ENCODE peak calls at places on chromosomes 6 and 20, in six cellular contexts. One of them, this sample, is unnamed.
A peak's percentile ranks its signal among the peaks of the same experiment; 100 is the strongest.

GRCh38 chr6:168192195-168192900 is 113.3 kb upstream of the FRMD1 start:
- DNase-seq in Peyer's patch: peak; percentile 40
- DNase-seq in gastrocnemius medialis: no peak
- DNase-seq in ovary: no peak
- DNase-seq in adrenal gland: no peak
- DNase-seq in thyroid gland: no peak
- DNase-seq in this sample: no peak

GRCh38 chr20:35702051-35702823 is 3.0 kb downstream of the ROMO1 start:
- DNase-seq in Peyer's patch: no peak
- DNase-seq in gastrocnemius medialis: no peak
- DNase-seq in ovary: no peak
- DNase-seq in adrenal gland: no peak
- DNase-seq in thyroid gland: no peak
- DNase-seq in this sample: no peak

GRCh38 chr6:73028124-73028766 is 197.1 kb downstream of the KHDC1L start:
- DNase-seq in Peyer's patch: no peak
- DNase-seq in gastrocnemius medialis: no peak
- DNase-seq in ovary: no peak
- DNase-seq in adrenal gland: no peak
- DNase-seq in thyroid gland: no peak
- DNase-seq in this sample: no peak

GRCh38 chr6:17035257-17035757 is 66.5 kb upstream of the STMND1 start:
- DNase-seq in Peyer's patch: no peak
- DNase-seq in gastrocnemius medialis: no peak
- DNase-seq in ovary: no peak
- DNase-seq in adrenal gland: no peak
- DNase-seq in thyroid gland: no peak
- DNase-seq in this sample: no peak

GRCh38 chr20:23340524-23340923 is 10.1 kb upstream of the NXT1 start:
- DNase-seq in Peyer's patch: no peak
- DNase-seq in gastrocnemius medialis: peak; percentile 39
- DNase-seq in ovary: peak; percentile 45
- DNase-seq in adrenal gland: no peak
- DNase-seq in thyroid gland: peak; percentile 59
- DNase-seq in this sample: peak; percentile 60

GRCh38 chr6:25623874-25624273 is 28.1 kb upstream of the SCGN start:
- DNase-seq in Peyer's patch: no peak
- DNase-seq in gastrocnemius medialis: no peak
- DNase-seq in ovary: no peak
- DNase-seq in adrenal gland: no peak
- DNase-seq in thyroid gland: no peak
- DNase-seq in this sample: no peak

GRCh38 chr6:13275435-13275989 is 52.8 kb downstream of the TBC1D7 start:
- DNase-seq in Peyer's patch: no peak
- DNase-seq in gastrocnemius medialis: no peak
- DNase-seq in ovary: no peak
- DNase-seq in adrenal gland: no peak
- DNase-seq in thyroid gland: no peak
- DNase-seq in this sample: no peak

GRCh38 chr6:132412656-132413500 is 11.6 kb upstream of the MOXD1 start:
- DNase-seq in Peyer's patch: no peak
- DNase-seq in gastrocnemius medialis: no peak
- DNase-seq in ovary: no peak
- DNase-seq in adrenal gland: no peak
- DNase-seq in thyroid gland: no peak
- DNase-seq in this sample: no peak

GRCh38 chr6:139686308-139686707 is 311.9 kb upstream of the CITED2 start:
- DNase-seq in Peyer's patch: no peak
- DNase-seq in gastrocnemius medialis: peak; percentile 56
- DNase-seq in ovary: no peak
- DNase-seq in adrenal gland: peak; percentile 51
- DNase-seq in thyroid gland: no peak
- DNase-seq in this sample: peak; percentile 7

GRCh38 chr6:138691595-138692057 is 81.9 kb upstream of the CCDC28A start:
- DNase-seq in Peyer's patch: no peak
- DNase-seq in gastrocnemius medialis: no peak
- DNase-seq in ovary: no peak
- DNase-seq in adrenal gland: no peak
- DNase-seq in thyroid gland: peak; percentile 45
- DNase-seq in this sample: no peak

DNA sequence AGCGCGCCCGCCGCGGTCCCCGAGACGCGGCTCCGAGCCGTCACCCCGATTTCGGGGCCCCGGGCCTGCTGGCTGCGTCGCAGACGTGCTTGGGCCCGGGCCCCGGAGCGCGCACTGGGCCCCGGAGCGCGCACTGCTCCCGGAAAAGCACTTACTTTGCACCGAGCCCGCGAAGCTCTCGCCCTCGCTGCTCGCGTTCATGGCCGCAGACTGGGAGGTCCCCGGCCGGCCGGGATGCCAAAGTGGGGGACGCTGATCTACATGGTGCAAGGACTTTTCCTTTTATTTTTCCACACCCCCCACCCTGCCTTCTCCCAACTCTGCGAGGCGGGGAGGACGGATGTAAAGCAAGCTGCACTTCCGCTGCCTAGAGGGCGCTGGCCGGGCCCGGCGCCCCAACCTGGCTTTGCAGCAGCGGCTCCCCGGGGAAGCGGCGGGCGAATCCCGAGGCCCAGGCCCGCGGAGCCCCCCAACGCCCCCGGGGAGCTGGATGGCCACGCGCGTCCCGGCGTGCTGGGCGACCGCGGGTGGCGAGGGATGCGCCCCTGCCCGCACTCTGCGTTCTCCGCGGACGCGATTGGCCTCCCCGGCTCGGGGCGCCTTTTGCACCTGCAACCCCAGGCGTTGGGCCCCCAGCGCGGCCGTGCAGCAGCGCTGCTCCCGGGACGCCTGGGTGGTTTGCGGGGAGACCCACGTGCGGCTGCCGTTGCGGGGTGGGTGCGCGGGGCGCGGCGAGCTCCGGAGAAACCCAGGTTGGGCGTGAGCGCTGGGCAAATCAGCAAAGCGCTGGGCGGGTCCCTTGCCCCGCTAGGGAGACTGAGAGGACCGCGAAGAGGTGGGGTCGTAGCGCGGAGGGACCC is at the start of gene ZFP64:
- DNase-seq in Peyer's patch: peak; percentile 87
- DNase-seq in gastrocnemius medialis: peak; percentile 32
- DNase-seq in ovary: peak; percentile 74
- DNase-seq in adrenal gland: peak; percentile 68
- DNase-seq in thyroid gland: peak; percentile 61
- DNase-seq in this sample: peak; percentile 81
- TF ChIP-seq POLR2A in Peyer's patch: peak; percentile 42
- TF ChIP-seq POLR2A in gastrocnemius medialis: no peak
- TF ChIP-seq POLR2A in ovary: no peak
- TF ChIP-seq POLR2A in adrenal gland: no peak
- TF ChIP-seq POLR2A in thyroid gland: no peak
- TF ChIP-seq POLR2A in this sample: peak; percentile 49

GRCh38 chr20:45340236-45340847 is 7.9 kb downstream of the SDC4 start:
- DNase-seq in Peyer's patch: no peak
- DNase-seq in gastrocnemius medialis: no peak
- DNase-seq in ovary: no peak
- DNase-seq in adrenal gland: no peak
- DNase-seq in thyroid gland: peak; percentile 57
- DNase-seq in this sample: peak; percentile 43
- TF ChIP-seq POLR2A in Peyer's patch: no peak
- TF ChIP-seq POLR2A in gastrocnemius medialis: peak; percentile 6
- TF ChIP-seq POLR2A in ovary: no peak
- TF ChIP-seq POLR2A in adrenal gland: no peak
- TF ChIP-seq POLR2A in thyroid gland: no peak
- TF ChIP-seq POLR2A in this sample: no peak

GRCh38 chr6:7542065-7542877 is 800 bp downstream of the DSP start:
- DNase-seq in Peyer's patch: peak; percentile 67
- DNase-seq in gastrocnemius medialis: no peak
- DNase-seq in ovary: no peak
- DNase-seq in adrenal gland: peak; percentile 53
- DNase-seq in thyroid gland: peak; percentile 58
- DNase-seq in this sample: peak; percentile 12

GRCh38 chr6:7541175-7542064 is at the start of gene DSP:
- DNase-seq in Peyer's patch: peak; percentile 95
- DNase-seq in gastrocnemius medialis: no peak
- DNase-seq in ovary: peak; percentile 20
- DNase-seq in adrenal gland: peak; percentile 75
- DNase-seq in thyroid gland: peak; percentile 92
- DNase-seq in this sample: peak; percentile 37

GRCh38 chr6:7543761-7544424 is 2.4 kb downstream of the DSP start:
- DNase-seq in Peyer's patch: peak; percentile 66
- DNase-seq in gastrocnemius medialis: no peak
- DNase-seq in ovary: no peak
- DNase-seq in adrenal gland: no peak
- DNase-seq in thyroid gland: peak; percentile 45
- DNase-seq in this sample: peak; percentile 15

GRCh38 chr6:7544597-7544996 is 3.1 kb downstream of the DSP start:
- DNase-seq in Peyer's patch: no peak
- DNase-seq in gastrocnemius medialis: no peak
- DNase-seq in ovary: no peak
- DNase-seq in adrenal gland: no peak
- DNase-seq in thyroid gland: no peak
- DNase-seq in this sample: no peak

DNA sequence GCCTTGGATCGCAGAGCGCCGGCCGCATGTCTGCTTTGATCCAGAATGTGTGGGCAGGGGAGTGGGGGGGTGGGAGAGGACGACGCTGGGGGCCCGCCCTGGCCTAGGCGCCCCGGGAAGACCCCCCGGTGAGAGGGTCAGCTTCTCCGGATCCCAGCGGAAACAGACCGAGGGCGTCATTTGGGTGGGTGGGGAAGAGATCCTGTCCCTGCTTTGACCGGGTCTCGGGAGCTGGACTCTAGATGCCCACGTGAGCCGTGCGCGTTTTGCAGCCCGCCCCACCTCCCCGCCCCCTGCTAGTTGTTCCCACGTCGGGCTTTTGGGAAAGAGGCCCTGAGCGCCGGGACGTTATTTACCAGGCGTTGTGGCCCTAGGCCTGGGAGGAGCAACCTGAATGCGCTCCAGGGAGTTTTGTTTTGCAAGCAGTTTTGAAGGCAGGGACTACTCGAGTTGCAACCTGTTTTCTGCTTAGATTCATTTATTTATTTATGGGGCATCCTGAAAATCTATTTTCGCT is 1.5 kb downstream of the DSP start:
- DNase-seq in Peyer's patch: peak; percentile 86
- DNase-seq in gastrocnemius medialis: no peak
- DNase-seq in ovary: peak; percentile 26
- DNase-seq in adrenal gland: peak; percentile 75
- DNase-seq in thyroid gland: peak; percentile 91
- DNase-seq in this sample: no peak
- TF ChIP-seq POLR2A in Peyer's patch: peak; percentile 85
- TF ChIP-seq POLR2A in gastrocnemius medialis: no peak
- TF ChIP-seq POLR2A in ovary: no peak
- TF ChIP-seq POLR2A in adrenal gland: peak; percentile 67
- TF ChIP-seq POLR2A in thyroid gland: no peak
- TF ChIP-seq POLR2A in this sample: no peak

GRCh38 chr20:3767434-3768341 is at the start of gene ADISSP:
- DNase-seq in Peyer's patch: peak; percentile 99
- DNase-seq in gastrocnemius medialis: peak; percentile 97
- DNase-seq in ovary: peak; percentile 100
- DNase-seq in adrenal gland: peak; percentile 99
- DNase-seq in thyroid gland: peak; percentile 98
- DNase-seq in this sample: peak; percentile 99
- TF ChIP-seq POLR2A in Peyer's patch: peak; percentile 72
- TF ChIP-seq POLR2A in gastrocnemius medialis: peak; percentile 63
- TF ChIP-seq POLR2A in ovary: peak; percentile 67
- TF ChIP-seq POLR2A in adrenal gland: peak; percentile 69
- TF ChIP-seq POLR2A in thyroid gland: no peak
- TF ChIP-seq POLR2A in this sample: peak; percentile 80

GRCh38 chr20:49283176-49283702 is 5.4 kb upstream of the ZNFX1 start:
- DNase-seq in Peyer's patch: no peak
- DNase-seq in gastrocnemius medialis: no peak
- DNase-seq in ovary: no peak
- DNase-seq in adrenal gland: no peak
- DNase-seq in thyroid gland: no peak
- DNase-seq in this sample: no peak
- TF ChIP-seq POLR2A in Peyer's patch: no peak
- TF ChIP-seq POLR2A in gastrocnemius medialis: no peak
- TF ChIP-seq POLR2A in ovary: no peak
- TF ChIP-seq POLR2A in adrenal gland: no peak
- TF ChIP-seq POLR2A in thyroid gland: no peak
- TF ChIP-seq POLR2A in this sample: peak; percentile 44